ENCODE peak calls at places on chromosomes 11 and 22, in six cellular contexts. P is fibroblast of lung; L is lower lobe of right lung; R is CD4-positive, alpha-beta T cell; D is K562; V is astrocyte of the cerebellum. N is an unnamed sample.

GRCh38 chr11:2095198-2095520 is 44.0 kb downstream of the IGF2 start:
- DNase-seq in P (no peak), L (no peak), R (no peak), D (no peak), V (no peak), N (no peak)

GRCh38 chr22:39522567-39523300 is 2.4 kb downstream of the ATF4 start:
- DNase-seq in P (peak; percentile 67), L (peak; percentile 28), R (no peak), D (no peak), V (no peak), N (no peak)

GRCh38 chr11:72851726-72852125 is 37.5 kb downstream of the ATG16L2 start:
- DNase-seq in P (peak; percentile 37), L (no peak), R (no peak), D (no peak), V (no peak), N (no peak)

GRCh38 chr11:75383246-75383645 is 16.1 kb upstream of the RPS3 start:
- DNase-seq in P (no peak), L (peak; percentile 59), R (peak; percentile 52), D (no peak), V (no peak), N (no peak)

GRCh38 chr11:9176550-9176949 is 85.2 kb upstream of the SCUBE2 start:
- DNase-seq in P (no peak), L (no peak), R (no peak), D (no peak), V (no peak), N (no peak)

GRCh38 chr11:67674442-67674871 is at the start of gene ALDH3B2:
- DNase-seq in P (no peak), L (no peak), R (no peak), D (no peak), V (no peak), N (no peak)

GRCh38 chr11:110026823-110027626 is 66.2 kb upstream of the ZC3H12C start:
- DNase-seq in P (no peak), L (no peak), R (no peak), D (no peak), V (no peak), N (no peak)

GRCh38 chr11:17548444-17548843 is 1.4 kb downstream of the OTOG start:
- DNase-seq in P (no peak), L (no peak), R (no peak), D (peak; percentile 38), V (no peak), N (no peak)

GRCh38 chr11:77151804-77152513 is 23.9 kb downstream of the MYO7A start:
- DNase-seq in P (peak; percentile 72), L (peak; percentile 44), R (peak; percentile 10), D (no peak), V (no peak), N (no peak)

GRCh38 chr11:86740628-86741488 is 59.5 kb upstream of the PRSS23 start:
- DNase-seq in P (peak; percentile 98), L (no peak), R (no peak), D (peak; percentile 27), V (peak; percentile 96), N (no peak)

GRCh38 chr11:116598556-116598955 is 174.2 kb downstream of the BUD13 start:
- DNase-seq in P (no peak), L (no peak), R (no peak), D (no peak), V (no peak), N (no peak)

GRCh38 chr11:34707462-34707840 is 86.6 kb downstream of the EHF start:
- DNase-seq in P (no peak), L (peak; percentile 57), R (no peak), D (no peak), V (no peak), N (no peak)

GRCh38 chr11:126918556-126918955 is 82.0 kb downstream of the KIRREL3 start:
- DNase-seq in P (peak; percentile 42), L (no peak), R (no peak), D (no peak), V (no peak), N (no peak)

GRCh38 chr22:17634696-17635095 is 3.9 kb upstream of the BCL2L13 start:
- DNase-seq in P (no peak), L (no peak), R (no peak), D (no peak), V (no peak), N (no peak)

GRCh38 chr11:122690801-122691649 is 35.5 kb downstream of the UBASH3B start:
- DNase-seq in P (peak; percentile 18), L (no peak), R (no peak), D (no peak), V (no peak), N (no peak)

GRCh38 chr11:30314625-30315024 is 8.3 kb upstream of the ARL14EP start:
- DNase-seq in P (no peak), L (no peak), R (no peak), D (no peak), V (no peak), N (no peak)
- TF ChIP-seq CTCF in P (peak; percentile 57), L (peak; percentile 27), R (peak; percentile 22), D (no peak), V (peak; percentile 59), N (peak; percentile 46)

GRCh38 chr11:132312616-132313210 is 942.3 kb downstream of the NTM start:
- DNase-seq in P (peak; percentile 35), L (no peak), R (no peak), D (peak; percentile 39), V (peak; percentile 38), N (no peak)
- TF ChIP-seq CTCF in P (peak; percentile 70), L (peak; percentile 37), R (no peak), D (peak; percentile 53), V (peak; percentile 76), N (peak; percentile 56)

DNA sequence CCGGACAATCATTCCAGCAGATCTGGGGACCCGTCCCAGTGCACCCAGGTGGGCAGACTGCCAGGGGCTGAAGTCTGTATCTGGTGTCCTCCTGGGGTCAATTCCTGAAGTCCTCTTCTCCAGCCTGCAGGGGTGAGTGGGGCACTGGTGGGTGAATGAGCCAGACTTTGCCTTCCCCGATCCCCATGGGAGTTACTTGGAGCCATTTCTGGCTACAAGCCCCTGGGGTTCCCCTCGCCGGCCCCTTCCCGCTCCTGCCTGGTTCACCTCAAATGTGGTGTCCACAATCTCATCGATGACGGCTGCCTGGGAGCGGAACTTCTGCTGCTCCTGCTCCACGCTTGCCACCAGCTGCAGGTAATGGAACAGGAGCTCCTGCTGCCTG is 5.0 kb downstream of the CST6 start:
- DNase-seq in P (no peak), L (no peak), R (no peak), D (no peak), V (no peak), N (no peak)
- TF ChIP-seq CTCF in P (no peak), L (no peak), R (no peak), D (no peak), V (no peak), N (no peak)

DNA sequence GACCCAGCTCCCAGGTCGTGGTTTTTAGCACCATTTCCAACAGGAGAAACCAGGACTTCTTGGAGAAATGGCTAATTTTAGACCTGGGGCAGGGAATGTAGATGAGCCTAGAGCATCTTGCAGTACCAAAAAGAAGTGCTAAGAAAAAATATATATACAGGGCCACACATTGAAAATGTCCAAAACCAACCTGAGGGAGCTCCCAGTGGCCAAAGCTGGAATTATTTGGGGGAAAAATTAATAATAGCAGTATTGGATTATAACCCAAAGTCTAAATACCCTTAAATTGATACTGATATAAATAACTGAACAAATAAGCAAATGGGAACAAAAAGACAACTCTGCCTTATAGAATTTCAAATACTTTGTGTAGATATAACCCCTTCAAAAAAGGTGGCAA is 108.0 kb downstream of the PARVA start:
- DNase-seq in P (no peak), L (no peak), R (no peak), D (no peak), V (no peak), N (no peak)
- TF ChIP-seq CTCF in P (peak; percentile 71), L (peak; percentile 29), R (no peak), D (peak; percentile 21), V (peak; percentile 49), N (peak; percentile 11)

DNA sequence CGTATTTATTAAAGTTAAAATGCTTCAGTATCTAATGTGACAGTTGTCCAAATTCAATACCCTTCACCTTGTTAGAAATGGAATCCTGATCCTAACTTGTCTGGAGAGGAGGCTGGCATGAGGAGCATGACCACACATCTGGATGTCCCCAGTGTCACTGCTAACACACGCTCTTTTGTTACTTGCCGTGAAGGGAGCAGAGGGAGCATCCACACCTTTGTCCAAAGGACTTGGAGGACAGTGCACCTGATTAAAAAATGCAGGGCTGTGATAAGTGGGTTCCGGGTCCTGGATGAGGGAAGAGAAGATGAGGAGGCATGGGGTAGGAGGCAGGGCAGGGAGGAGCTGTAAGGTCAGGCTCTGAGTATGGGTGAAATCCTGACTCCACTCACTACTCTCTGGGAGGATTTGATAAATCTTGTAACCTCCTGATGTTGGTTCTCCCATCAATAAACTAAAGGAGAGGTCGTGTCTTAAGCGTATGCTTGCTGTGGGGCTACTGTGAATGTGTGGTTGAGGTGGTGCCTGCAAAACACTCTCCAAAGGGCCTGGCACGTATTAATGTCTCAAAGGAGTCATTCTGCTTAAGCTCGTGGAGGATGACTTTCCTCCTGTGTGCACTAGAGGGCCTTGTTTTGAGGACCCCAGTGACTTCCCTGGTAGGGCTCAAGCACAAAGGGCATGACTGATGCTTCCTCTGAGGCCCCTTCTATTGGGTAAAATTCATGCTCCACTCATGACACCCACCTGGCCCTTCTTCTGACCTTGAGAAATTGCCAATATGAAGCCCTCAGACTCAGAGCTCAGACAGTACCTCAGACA is 16.8 kb upstream of the IGLL5 start:
- DNase-seq in P (no peak), L (no peak), R (no peak), D (peak; percentile 53), V (no peak), N (no peak)
- TF ChIP-seq CTCF in P (peak; percentile 2), L (no peak), R (no peak), D (no peak), V (no peak), N (no peak)

DNA sequence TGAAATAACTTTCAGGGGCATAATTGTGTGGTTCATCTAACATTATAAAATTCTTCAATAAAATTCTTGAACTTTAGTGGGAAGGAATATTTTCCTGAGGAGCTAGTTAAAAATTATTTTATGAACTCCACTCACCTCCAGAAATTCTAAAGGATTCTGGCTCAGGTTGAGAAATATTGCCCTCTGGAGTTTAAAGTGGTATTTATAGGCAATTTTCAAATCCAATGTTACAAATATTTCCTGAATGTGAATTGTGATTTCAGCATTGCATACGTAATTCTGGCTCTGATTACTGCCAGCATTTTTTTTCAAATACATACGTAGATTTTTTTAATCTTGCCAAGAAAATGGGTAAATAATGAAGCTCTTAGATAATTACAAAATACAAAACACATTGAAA is 598.2 kb upstream of the ANO3 start:
- DNase-seq in P (no peak), L (no peak), R (no peak), D (no peak), V (no peak), N (no peak)
- TF ChIP-seq CTCF in P (peak; percentile 41), L (no peak), R (no peak), D (no peak), V (peak; percentile 25), N (no peak)

GRCh38 chr22:26642465-26643367 is 14.7 kb upstream of the MIAT start:
- DNase-seq in P (peak; percentile 52), L (peak; percentile 52), R (peak; percentile 69), D (peak; percentile 61), V (no peak), N (no peak)
- TF ChIP-seq CTCF in P (no peak), L (no peak), R (peak; percentile 58), D (peak; percentile 47), V (peak; percentile 3), N (no peak)

N was measured in D721Med.